ENCODE peak calls at places on chromosomes 1 and 21, in eight cellular contexts. S, Z, Y, B, J, C, U and R are unnamed samples.

GRCh38 chr1:197137322-197137721 is 9.1 kb downstream of the ASPM start:
- DNase-seq in S (no peak), Z (no peak), Y (no peak), B (no peak), J (no peak), C (no peak), U (no peak), R (no peak)

GRCh38 chr1:1616045-1616821 is 933 bp downstream of the MIB2 start:
- DNase-seq in S (no peak), Z (peak), Y (peak), B (no peak), J (peak), C (no peak), U (no peak), R (peak)

GRCh38 chr1:43858324-43858723 is 75.3 kb upstream of the ARTN start:
- DNase-seq in S (peak), Z (no peak), Y (peak), B (peak), J (peak), C (no peak), U (no peak), R (peak)

GRCh38 chr21:36847189-36847588 is 119.3 kb downstream of the HLCS start:
- DNase-seq in S (peak), Z (no peak), Y (no peak), B (peak), J (no peak), C (no peak), U (no peak), R (no peak)

GRCh38 chr1:193951989-193952388 is 765.6 kb upstream of the B3GALT2 start:
- DNase-seq in S (no peak), Z (no peak), Y (no peak), B (no peak), J (no peak), C (no peak), U (no peak), R (no peak)

GRCh38 chr1:160342520-160342919 is 530 bp downstream of the COPA start:
- DNase-seq in S (no peak), Z (no peak), Y (no peak), B (no peak), J (no peak), C (no peak), U (no peak), R (no peak)

GRCh38 chr1:83545450-83545849 is 453.5 kb downstream of the TTLL7 start:
- DNase-seq in S (no peak), Z (no peak), Y (peak), B (no peak), J (no peak), C (no peak), U (no peak), R (no peak)

GRCh38 chr1:53197301-53198205 is 929 bp downstream of the CPT2 start:
- DNase-seq in S (peak), Z (no peak), Y (peak), B (no peak), J (no peak), C (no peak), U (no peak), R (peak)

GRCh38 chr21:43608225-43608624 is 51.1 kb downstream of the HSF2BP start:
- DNase-seq in S (no peak), Z (no peak), Y (no peak), B (no peak), J (no peak), C (no peak), U (no peak), R (no peak)

GRCh38 chr1:219938706-219939105 is 10.3 kb upstream of the SLC30A10 start:
- DNase-seq in S (peak), Z (no peak), Y (no peak), B (no peak), J (peak), C (no peak), U (no peak), R (no peak)

GRCh38 chr1:18764362-18764761 is 95.1 kb downstream of the TAS1R2 start:
- DNase-seq in S (no peak), Z (no peak), Y (no peak), B (no peak), J (no peak), C (no peak), U (no peak), R (no peak)

GRCh38 chr1:222385973-222386372 is 161.9 kb downstream of the HHIPL2 start:
- DNase-seq in S (no peak), Z (no peak), Y (no peak), B (no peak), J (no peak), C (no peak), U (no peak), R (no peak)

GRCh38 chr1:115647000-115647399 is 5.2 kb downstream of the VANGL1 start:
- DNase-seq in S (no peak), Z (no peak), Y (no peak), B (no peak), J (no peak), C (no peak), U (no peak), R (no peak)

GRCh38 chr1:15384301-15384901 is 25.3 kb upstream of the EFHD2 start:
- DNase-seq in S (no peak), Z (no peak), Y (peak), B (no peak), J (no peak), C (no peak), U (no peak), R (peak)

GRCh38 chr1:192453360-192454045 is 122.1 kb upstream of the RGS1 start:
- DNase-seq in S (no peak), Z (no peak), Y (no peak), B (no peak), J (no peak), C (no peak), U (no peak), R (peak)

GRCh38 chr1:4172659-4173599 is 272.9 kb upstream of the C1orf174 start:
- DNase-seq in S (no peak), Z (no peak), Y (peak), B (no peak), J (no peak), C (no peak), U (no peak), R (no peak)

GRCh38 chr1:8363186-8363585 is 45.3 kb downstream of the SLC45A1 start:
- DNase-seq in S (no peak), Z (no peak), Y (peak), B (no peak), J (no peak), C (no peak), U (no peak), R (no peak)

GRCh38 chr1:233304489-233305102 is 9.1 kb upstream of the PCNX2 start:
- DNase-seq in S (peak), Z (no peak), Y (no peak), B (no peak), J (no peak), C (no peak), U (no peak), R (peak)

GRCh38 chr1:211761400-211761799 is 69.2 kb downstream of the LPGAT1 start:
- DNase-seq in S (no peak), Z (no peak), Y (no peak), B (no peak), J (no peak), C (no peak), U (no peak), R (no peak)

GRCh38 chr1:225462429-225462713 is 34.5 kb upstream of the LBR start:
- DNase-seq in S (no peak), Z (no peak), Y (no peak), B (no peak), J (no peak), C (no peak), U (no peak), R (no peak)

GRCh38 chr1:64172458-64172983 is 30.9 kb upstream of the UBE2U start:
- DNase-seq in S (no peak), Z (no peak), Y (no peak), B (no peak), J (no peak), C (no peak), U (no peak), R (no peak)

GRCh38 chr1:40897499-40897898 is 35.3 kb upstream of the CITED4 start:
- DNase-seq in S (peak), Z (no peak), Y (no peak), B (no peak), J (no peak), C (no peak), U (no peak), R (no peak)

GRCh38 chr1:195785830-195786229 is 822.4 kb downstream of the KCNT2 start:
- DNase-seq in S (no peak), Z (no peak), Y (no peak), B (no peak), J (no peak), C (no peak), U (no peak), R (no peak)

GRCh38 chr1:155472491-155472890 is 90.1 kb downstream of the ASH1L start:
- DNase-seq in S (no peak), Z (no peak), Y (no peak), B (no peak), J (no peak), C (no peak), U (no peak), R (no peak)

GRCh38 chr1:201501812-201502510 is 5.0 kb downstream of the CSRP1 start:
- DNase-seq in S (no peak), Z (peak), Y (no peak), B (no peak), J (peak), C (no peak), U (no peak), R (peak)

GRCh38 chr1:246959944-246960693 is 28.4 kb upstream of the AHCTF1 start:
- DNase-seq in S (no peak), Z (no peak), Y (no peak), B (no peak), J (no peak), C (no peak), U (no peak), R (no peak)

GRCh38 chr1:58929667-58930325 is 145.9 kb upstream of the JUN start:
- DNase-seq in S (no peak), Z (no peak), Y (no peak), B (no peak), J (no peak), C (peak), U (no peak), R (no peak)

GRCh38 chr1:81920245-81920740 is 119.6 kb downstream of the ADGRL2 start:
- DNase-seq in S (peak), Z (no peak), Y (peak), B (peak), J (peak), C (no peak), U (no peak), R (peak)

GRCh38 chr1:202728951-202729350 is 18.7 kb upstream of the SYT2 start:
- DNase-seq in S (no peak), Z (no peak), Y (no peak), B (no peak), J (no peak), C (no peak), U (no peak), R (no peak)

GRCh38 chr1:200206340-200206739 is 178.8 kb downstream of the NR5A2 start:
- DNase-seq in S (peak), Z (no peak), Y (no peak), B (no peak), J (no peak), C (no peak), U (no peak), R (no peak)

GRCh38 chr1:44723064-44723463 is 7.9 kb downstream of the RNU5D-1 start:
- DNase-seq in S (no peak), Z (no peak), Y (no peak), B (no peak), J (no peak), C (no peak), U (no peak), R (no peak)

GRCh38 chr1:25256578-25257129 is 9.4 kb upstream of the RSRP1 start:
- DNase-seq in S (no peak), Z (no peak), Y (no peak), B (no peak), J (no peak), C (no peak), U (no peak), R (no peak)

GRCh38 chr1:186421446-186421845 is 39.5 kb downstream of the PDC start:
- DNase-seq in S (no peak), Z (no peak), Y (no peak), B (no peak), J (no peak), C (no peak), U (no peak), R (no peak)